ENCODE peak calls at places on chromosomes 4 and X, in six cellular contexts. R is kidney, E is left lung, J is fibroblast of mammary gland, B is lower leg skin, V is fibroblast of pulmonary artery. L is an unnamed sample.

GRCh38 chr4:170139764-170140163 is 50.0 kb upstream of the AADAT start:
- DNase-seq in V (peak), J (peak), R (no peak), E (no peak), B (no peak), L (peak)

GRCh38 chr4:140568507-140569306 is at the start of gene UCP1:
- DNase-seq in J (no peak), B (no peak), E (peak), V (no peak), R (peak), L (peak)

GRCh38 chr4:13705521-13706035 is 78.1 kb upstream of the BOD1L1 start:
- DNase-seq in E (peak), J (no peak), V (no peak), B (no peak), R (peak), L (no peak)

GRCh38 chr4:41305486-41305885 is 48.8 kb downstream of the UCHL1 start:
- DNase-seq in J (no peak), E (no peak), B (no peak), V (no peak), R (no peak), L (no peak)

GRCh38 chr4:186617921-186618320 is 62.6 kb upstream of the MTNR1A start:
- DNase-seq in J (peak), B (no peak), R (no peak), V (no peak), E (no peak), L (no peak)

GRCh38 chr4:26858947-26859401 is 1.7 kb upstream of the STIM2 start:
- DNase-seq in J (peak), V (no peak), B (no peak), E (no peak), R (no peak), L (no peak)

GRCh38 chrX:3268804-3269203 is 77.6 kb downstream of the MXRA5 start:
- DNase-seq in B (no peak), J (peak), E (no peak), R (no peak), V (no peak), L (no peak)

GRCh38 chr4:24243641-24244040 is 340.7 kb downstream of the DHX15 start:
- DNase-seq in V (no peak), B (no peak), R (no peak), E (no peak), J (no peak), L (no peak)

GRCh38 chr4:156536661-156537060 is 434.9 kb downstream of the PDGFC start:
- DNase-seq in B (no peak), V (no peak), R (no peak), E (no peak), J (peak), L (peak)

GRCh38 chrX:42783456-42783855 is 5.5 kb upstream of the PPP1R2C start:
- DNase-seq in V (no peak), B (no peak), J (no peak), E (no peak), R (no peak), L (no peak)

GRCh38 chr4:147724468-147725201 is 7.3 kb upstream of the ARHGAP10 start:
- DNase-seq in B (no peak), V (no peak), R (no peak), J (no peak), E (no peak), L (no peak)

GRCh38 chrX:140765043-140765784 is 55.7 kb downstream of the LINC00632 start:
- DNase-seq in B (no peak), V (peak), J (peak), E (no peak), R (no peak), L (peak)

GRCh38 chrX:140767646-140768045 is 58.1 kb downstream of the LINC00632 start:
- DNase-seq in J (peak), V (peak), R (no peak), B (no peak), E (no peak), L (no peak)

GRCh38 chrX:140762061-140762460 is 52.5 kb downstream of the LINC00632 start:
- DNase-seq in R (no peak), E (no peak), B (no peak), V (peak), J (peak), L (peak)

GRCh38 chrX:140764401-140764919 is 54.9 kb downstream of the LINC00632 start:
- DNase-seq in V (peak), R (peak), E (peak), J (peak), B (no peak), L (peak)

DNA sequence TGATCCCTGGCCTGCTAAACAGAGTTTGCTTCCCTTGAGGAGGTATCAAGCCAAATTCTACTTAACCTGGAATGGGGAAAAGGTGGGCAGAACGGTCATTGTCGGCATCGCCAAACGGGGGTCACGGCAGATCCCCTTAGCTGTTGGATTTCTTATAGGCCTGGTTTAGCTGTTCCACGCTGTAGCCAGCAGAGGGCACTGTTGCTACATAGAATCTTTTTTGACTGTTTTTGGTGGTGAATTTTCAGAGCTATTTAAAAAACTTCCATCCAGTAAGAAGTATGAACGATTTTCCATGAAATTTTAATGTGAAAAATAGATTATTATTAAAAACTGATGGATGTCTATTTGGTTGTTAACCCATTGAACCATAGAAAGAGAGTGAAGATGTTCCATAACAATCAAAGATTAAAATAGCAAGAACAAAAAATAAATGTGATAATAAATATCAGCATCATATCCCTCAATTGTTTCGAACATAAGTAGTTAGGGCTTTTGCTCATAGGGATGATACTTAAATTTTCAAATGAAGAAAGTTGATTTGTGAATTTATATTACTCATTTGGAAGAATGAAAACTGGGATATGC is 56.6 kb downstream of the LINC00632 start:
- DNase-seq in R (no peak), V (peak), E (no peak), J (peak), B (no peak), L (peak)
- H3K4me3 ChIP-seq in R (no peak), V (peak), E (peak), J (peak), B (no peak), L (peak)

DNA sequence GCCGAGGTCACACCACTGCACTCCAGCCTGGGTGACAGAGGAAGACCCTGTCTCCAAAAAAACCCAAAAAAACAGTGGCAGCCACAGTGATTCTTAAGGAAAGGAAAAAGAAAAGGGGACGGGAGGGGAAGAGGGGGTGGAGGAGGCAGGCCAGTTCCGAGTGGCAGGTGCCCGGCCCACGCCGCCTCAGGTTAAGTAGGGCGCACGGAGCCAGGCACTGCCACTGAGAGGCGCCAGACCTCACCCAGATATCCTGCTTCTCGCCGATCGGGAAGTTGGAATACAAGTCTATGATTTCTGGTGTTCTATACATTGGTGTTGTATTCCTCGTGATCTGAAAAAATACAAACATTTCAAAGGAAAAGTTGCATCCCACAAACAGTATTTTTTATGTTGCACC is 35.9 kb downstream of the GAK start:
- DNase-seq in J (no peak), R (no peak), E (no peak), B (no peak), V (no peak), L (no peak)
- TF ChIP-seq CTCF in J (no peak), R (no peak), E (no peak), B (no peak), V (no peak), L (peak)

DNA sequence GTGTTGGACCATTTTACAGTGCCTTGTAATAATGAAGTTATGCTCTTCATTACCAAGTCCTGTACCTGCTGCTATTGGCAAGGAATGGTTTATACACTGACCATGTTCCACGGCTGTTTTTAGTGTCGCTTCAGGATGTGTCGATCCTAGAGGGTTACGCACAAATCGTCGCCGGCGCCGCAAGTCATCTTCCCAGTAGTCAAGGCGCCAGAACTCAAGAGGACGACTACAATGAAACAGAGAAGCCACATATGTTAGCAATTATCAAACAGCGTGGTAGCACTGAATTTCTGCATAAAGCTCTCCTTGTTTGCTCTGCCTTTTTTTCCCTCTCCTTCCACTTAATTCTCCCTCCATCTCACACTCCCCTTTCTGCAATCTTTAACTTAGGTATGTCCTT is 17.0 kb downstream of the MAB21L2 start:
- DNase-seq in R (no peak), V (no peak), E (peak), B (no peak), J (no peak), L (no peak)
- H3K4me3 ChIP-seq in R (no peak), V (no peak), E (no peak), B (no peak), J (no peak), L (no peak)

GRCh38 chrX:38375888-38376287 is 23.5 kb downstream of the OTC start:
- DNase-seq in E (no peak), J (peak), B (no peak), V (peak), R (no peak), L (peak)
- TF ChIP-seq CTCF in E (peak), J (peak), B (no peak), V (peak), R (peak), L (peak)

GRCh38 chrX:97310373-97310772 is 426.7 kb downstream of the RPA4 start:
- DNase-seq in B (no peak), R (no peak), E (no peak), J (no peak), V (peak), L (peak)
- H3K4me3 ChIP-seq in B (no peak), R (no peak), E (no peak), J (no peak), V (no peak), L (no peak)

L was measured in choroid plexus epithelial cell.